ENCODE peak calls at places on chromosome 6, in eight cellular contexts. S, N, J, Y, O, P, L and X are unnamed samples.

GRCh38 chr6:3687847-3688246 is 63.7 kb downstream of the PXDC1 start:
- DNase-seq in S (no peak), N (no peak), J (no peak), Y (no peak), O (no peak), P (no peak), L (no peak), X (no peak)

GRCh38 chr6:100464162-100464851 is 414 bp downstream of the SIM1 start:
- DNase-seq in S (no peak), N (no peak), J (no peak), Y (no peak), O (no peak), P (no peak), L (peak), X (no peak)

GRCh38 chr6:39209908-39210307 is 19.4 kb downstream of the KCNK5 start:
- DNase-seq in S (no peak), N (no peak), J (no peak), Y (no peak), O (no peak), P (no peak), L (peak), X (no peak)

GRCh38 chr6:37306624-37307222 is 47.1 kb upstream of the RNF8 start:
- DNase-seq in S (no peak), N (no peak), J (no peak), Y (no peak), O (no peak), P (no peak), L (no peak), X (no peak)

GRCh38 chr6:120055071-120055470 is 705.5 kb upstream of the MAN1A1 start:
- DNase-seq in S (no peak), N (no peak), J (no peak), Y (no peak), O (no peak), P (no peak), L (no peak), X (no peak)

GRCh38 chr6:84193140-84193708 is 34.2 kb downstream of the CEP162 start:
- DNase-seq in S (no peak), N (no peak), J (peak), Y (peak), O (peak), P (peak), L (no peak), X (peak)

GRCh38 chr6:16972535-16972934 is 129.3 kb upstream of the STMND1 start:
- DNase-seq in S (no peak), N (no peak), J (no peak), Y (no peak), O (no peak), P (no peak), L (no peak), X (no peak)

GRCh38 chr6:146544783-146545182 is 1.1 kb downstream of the RAB32 start:
- DNase-seq in S (no peak), N (no peak), J (no peak), Y (no peak), O (no peak), P (no peak), L (peak), X (no peak)

GRCh38 chr6:31575335-31575901 is at the start of gene TNF:
- DNase-seq in S (peak), N (no peak), J (no peak), Y (no peak), O (no peak), P (no peak), L (peak), X (peak)

GRCh38 chr6:6688951-6689350 is 100.4 kb downstream of the LY86 start:
- DNase-seq in S (no peak), N (no peak), J (no peak), Y (no peak), O (no peak), P (no peak), L (no peak), X (no peak)

GRCh38 chr6:31400467-31401289 is 2.7 kb upstream of the MICA start:
- DNase-seq in S (peak), N (no peak), J (no peak), Y (peak), O (no peak), P (no peak), L (peak), X (peak)

GRCh38 chr6:89281779-89282246 is 33.3 kb downstream of the GABRR2 start:
- DNase-seq in S (no peak), N (no peak), J (no peak), Y (peak), O (no peak), P (no peak), L (peak), X (peak)

GRCh38 chr6:1310628-1311399 is 1.1 kb upstream of the FOXQ1 start:
- DNase-seq in S (peak), N (no peak), J (no peak), Y (peak), O (no peak), P (no peak), L (no peak), X (no peak)

GRCh38 chr6:2524090-2524489 is 226.6 kb downstream of the MYLK4 start:
- DNase-seq in S (no peak), N (no peak), J (no peak), Y (peak), O (no peak), P (no peak), L (peak), X (no peak)

GRCh38 chr6:12661690-12662089 is 54.9 kb upstream of the PHACTR1 start:
- DNase-seq in S (no peak), N (no peak), J (no peak), Y (no peak), O (no peak), P (no peak), L (no peak), X (no peak)

GRCh38 chr6:134870677-134871498 is 79.0 kb downstream of the ALDH8A1 start:
- DNase-seq in S (no peak), N (no peak), J (no peak), Y (no peak), O (no peak), P (no peak), L (no peak), X (peak)

GRCh38 chr6:111888928-111889696 is 15.9 kb upstream of the FYN start:
- DNase-seq in S (no peak), N (no peak), J (no peak), Y (no peak), O (no peak), P (no peak), L (no peak), X (no peak)
- H3K4me3 ChIP-seq in S (no peak), N (peak), J (no peak), Y (no peak), O (no peak), P (no peak), L (no peak), X (peak)

DNA sequence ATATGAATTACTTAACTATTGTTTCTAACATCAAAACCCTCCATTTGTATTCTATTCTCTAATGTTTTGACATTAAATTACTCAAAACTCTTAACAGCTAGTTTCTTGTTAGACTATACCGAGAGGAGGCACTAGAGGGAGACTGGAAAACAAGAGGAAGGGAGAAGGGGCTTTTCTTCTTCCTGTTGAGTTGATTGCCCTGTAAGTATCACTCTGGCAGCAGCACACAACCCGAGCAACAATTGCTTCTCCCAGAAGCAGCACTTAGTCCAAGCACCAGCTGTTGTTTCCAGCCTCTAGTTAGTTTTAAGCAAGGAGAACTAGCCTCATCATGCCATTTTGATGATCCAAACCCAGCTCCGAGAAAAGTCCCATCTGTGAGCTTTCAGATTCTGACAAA is 603.8 kb downstream of the PRKN start:
- DNase-seq in S (no peak), N (no peak), J (no peak), Y (no peak), O (no peak), P (no peak), L (peak), X (no peak)
- TF ChIP-seq CTCF in S (peak), N (no peak), J (no peak), Y (peak), O (no peak), P (peak), L (peak), X (no peak)

GRCh38 chr6:155378284-155378683 is 64.0 kb upstream of the TFB1M start:
- DNase-seq in S (no peak), N (no peak), J (no peak), Y (no peak), O (no peak), P (no peak), L (no peak), X (no peak)

GRCh38 chr6:155380666-155381332 is 66.5 kb upstream of the TFB1M start:
- DNase-seq in S (no peak), N (no peak), J (no peak), Y (no peak), O (no peak), P (no peak), L (peak), X (no peak)

GRCh38 chr6:155381856-155382690 is 67.8 kb upstream of the TFB1M start:
- DNase-seq in S (no peak), N (no peak), J (peak), Y (no peak), O (no peak), P (no peak), L (no peak), X (peak)

GRCh38 chr6:155377061-155377460 is 62.8 kb upstream of the TFB1M start:
- DNase-seq in S (no peak), N (no peak), J (peak), Y (peak), O (peak), P (peak), L (no peak), X (peak)

DNA sequence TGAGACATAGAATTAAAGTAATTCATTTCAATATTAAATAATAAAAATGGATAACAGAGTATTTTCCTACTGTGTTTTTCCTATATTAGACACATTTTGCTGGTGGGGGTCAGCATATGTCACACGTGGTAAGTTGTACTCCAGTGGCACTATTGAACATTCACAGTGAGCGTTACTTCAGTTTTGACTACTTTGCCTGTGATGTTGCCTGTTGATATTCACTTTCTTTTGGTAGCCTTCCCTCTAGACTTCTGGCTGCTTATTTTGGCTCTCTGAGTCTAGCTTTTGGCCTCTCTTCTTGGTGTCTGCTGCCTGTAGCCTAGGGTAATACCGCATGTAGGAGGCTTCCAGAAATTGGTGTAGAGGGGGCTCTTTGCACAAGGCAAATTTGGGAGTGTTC is 64.4 kb upstream of the TFB1M start:
- DNase-seq in S (no peak), N (no peak), J (no peak), Y (no peak), O (no peak), P (no peak), L (no peak), X (no peak)
- H3K4me3 ChIP-seq in S (no peak), N (no peak), J (no peak), Y (no peak), O (no peak), P (no peak), L (no peak), X (no peak)

DNA sequence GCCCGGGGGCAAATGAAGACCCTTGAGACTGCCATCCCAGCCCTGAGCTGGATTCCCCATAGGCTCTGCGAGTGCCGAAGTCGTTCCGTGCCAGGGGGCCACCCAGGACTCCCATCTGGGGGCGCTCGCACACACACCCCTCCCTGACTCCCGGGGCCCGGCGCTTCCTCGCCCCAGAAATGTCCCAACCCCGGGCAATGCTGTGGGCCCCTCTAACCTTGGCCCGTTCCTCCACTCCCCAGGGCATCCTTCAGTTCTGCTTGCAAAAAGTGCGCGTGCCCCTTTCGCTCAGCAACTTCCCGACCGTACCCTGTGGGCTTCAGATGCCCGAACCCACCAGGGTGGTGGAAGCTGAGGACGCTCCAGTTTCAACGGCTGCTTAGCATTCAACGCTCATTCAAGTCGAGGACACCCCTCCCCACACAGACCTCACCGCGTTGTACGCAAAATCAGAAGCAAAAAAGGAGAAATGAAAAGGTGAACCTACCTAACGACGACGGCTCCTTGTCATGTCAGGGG is 25.4 kb downstream of the RIPOR2 start:
- DNase-seq in S (peak), N (no peak), J (no peak), Y (no peak), O (no peak), P (no peak), L (no peak), X (no peak)
- TF ChIP-seq CTCF in S (no peak), N (no peak), J (peak), Y (peak), O (no peak), P (peak), L (no peak), X (no peak)